ENCODE peak calls at places on chromosome 18, in four cellular contexts. G is prostate gland; Q is activated T-cell treated with anti-CD3 and anti-CD28 coated beads, Interleukin-2, amount 50 U/mL, for 24 hours; O is NCI-H1105 treated with DMSO at 0.1 percent for 48 hours. C is an unnamed sample.

GRCh38 chr18:39105095-39105494 is 1539.5 kb upstream of the CELF4 start:
- DNase-seq in G (no peak), Q (no peak), O (peak; percentile 14), C (no peak)

GRCh38 chr18:9952633-9953416 is 39.0 kb downstream of the VAPA start:
- DNase-seq in O (no peak), G (no peak), Q (no peak), C (no peak)

GRCh38 chr18:62458868-62459716 is 63.7 kb upstream of the ZCCHC2 start:
- DNase-seq in O (no peak), G (no peak), Q (no peak), C (no peak)

GRCh38 chr18:28050561-28050960 is 126.4 kb downstream of the CDH2 start:
- DNase-seq in O (no peak), Q (no peak), G (no peak), C (no peak)

GRCh38 chr18:7601249-7601620 is 34.1 kb downstream of the PTPRM start:
- DNase-seq in Q (no peak), O (no peak), G (no peak), C (no peak)

GRCh38 chr18:9066817-9067306 is 35.6 kb upstream of the NDUFV2 start:
- DNase-seq in G (no peak), Q (no peak), O (no peak), C (no peak)

GRCh38 chr18:3057526-3057925 is 44.6 kb upstream of the LPIN2 start:
- DNase-seq in Q (no peak), O (no peak), G (no peak), C (no peak)

GRCh38 chr18:77001979-77002378 is 130.6 kb downstream of the MBP start:
- DNase-seq in O (no peak), Q (no peak), G (no peak), C (peak; percentile 30)

C was measured in activated effector memory CD4-positive, alpha-beta T cell treated with anti-CD3 and anti-CD28 coated beads, Interleukin-2, amount 50 U/mL, for 16 hours.